ENCODE peak calls at places on chromosomes 1 and 21, in six cellular contexts. X, S, N, G, R and V are unnamed samples.

GRCh38 chr1:211928993-211929637 is 98.6 kb upstream of the LPGAT1 start:
- DNase-seq in X (no peak), S (peak; percentile 55), N (peak; percentile 44), G (no peak), R (no peak), V (no peak)

GRCh38 chr1:42523171-42523570 is 60.1 kb downstream of the CCDC30 start:
- DNase-seq in X (no peak), S (no peak), N (no peak), G (no peak), R (no peak), V (no peak)

GRCh38 chr1:156492591-156493080 is 7.9 kb downstream of the MEF2D start:
- DNase-seq in X (peak; percentile 51), S (no peak), N (no peak), G (no peak), R (no peak), V (no peak)

GRCh38 chr21:27407296-27407695 is 440.4 kb upstream of the ADAMTS5 start:
- DNase-seq in X (no peak), S (no peak), N (no peak), G (no peak), R (no peak), V (no peak)

GRCh38 chr1:204836856-204837255 is 33.8 kb upstream of the NFASC start:
- DNase-seq in X (no peak), S (no peak), N (no peak), G (no peak), R (no peak), V (no peak)

GRCh38 chr21:15732290-15732995 is 2.7 kb downstream of the USP25 start:
- DNase-seq in X (no peak), S (peak; percentile 22), N (peak; percentile 40), G (no peak), R (no peak), V (no peak)

GRCh38 chr1:8947127-8947691 is 1.5 kb downstream of the CA6 start:
- DNase-seq in X (no peak), S (no peak), N (no peak), G (no peak), R (no peak), V (no peak)

GRCh38 chr1:43008106-43008424 is 49.4 kb upstream of the SLC2A1 start:
- DNase-seq in X (no peak), S (no peak), N (no peak), G (no peak), R (no peak), V (no peak)

GRCh38 chr1:13543927-13544556 is 30.2 kb upstream of the LRRC38 start:
- DNase-seq in X (peak; percentile 65), S (peak; percentile 12), N (no peak), G (peak; percentile 54), R (peak; percentile 65), V (no peak)

GRCh38 chr1:160834945-160835565 is 27.6 kb downstream of the CD244 start:
- DNase-seq in X (no peak), S (peak; percentile 23), N (peak; percentile 20), G (peak; percentile 23), R (no peak), V (no peak)

GRCh38 chr1:20625176-20626097 is 7.8 kb upstream of the PINK1 start:
- DNase-seq in X (no peak), S (no peak), N (no peak), G (no peak), R (no peak), V (no peak)

GRCh38 chr1:228081578-228082259 is 789 bp upstream of the ARF1 start:
- DNase-seq in X (no peak), S (no peak), N (no peak), G (peak; percentile 66), R (no peak), V (no peak)

GRCh38 chr1:231776006-231776707 is 149.6 kb downstream of the DISC1 start:
- DNase-seq in X (no peak), S (no peak), N (no peak), G (no peak), R (no peak), V (no peak)

GRCh38 chr1:168466703-168467081 is 77.1 kb downstream of the XCL2 start:
- DNase-seq in X (no peak), S (no peak), N (no peak), G (no peak), R (no peak), V (no peak)

GRCh38 chr1:12411747-12412146 is 181.9 kb downstream of the VPS13D start:
- DNase-seq in X (no peak), S (no peak), N (no peak), G (no peak), R (no peak), V (no peak)

GRCh38 chr1:30912913-30913652 is 4.5 kb upstream of the SDC3 start:
- DNase-seq in X (peak; percentile 45), S (peak; percentile 74), N (no peak), G (peak; percentile 52), R (peak; percentile 81), V (no peak)

GRCh38 chr21:29194847-29195246 is 64.4 kb downstream of the MAP3K7CL start:
- DNase-seq in X (no peak), S (no peak), N (no peak), G (no peak), R (no peak), V (no peak)

DNA sequence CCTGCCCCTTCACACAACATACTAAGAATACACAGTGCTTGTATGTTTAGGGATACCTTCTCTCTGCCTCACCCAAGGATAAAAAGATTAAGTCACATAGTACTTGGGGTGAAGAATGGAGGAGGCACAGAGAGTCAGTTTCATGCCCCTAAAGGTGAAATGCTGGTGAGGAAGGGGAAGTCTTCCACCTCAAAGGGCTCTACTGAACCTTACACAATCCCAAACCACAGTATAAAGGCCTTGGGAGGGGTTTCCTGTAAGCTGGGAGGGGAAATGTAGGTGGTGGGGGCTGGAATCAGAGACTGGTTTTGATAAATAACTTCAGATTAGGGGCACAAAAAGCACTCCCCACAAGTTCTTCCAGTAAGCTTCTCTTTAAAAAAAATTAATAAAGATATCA is 3.5 kb downstream of the MINDY1 start:
- DNase-seq in X (no peak), S (no peak), N (no peak), G (no peak), R (no peak), V (no peak)
- H3K4me3 ChIP-seq in X (peak overlapping the region; percentile 59), S (peak overlapping the region; percentile 14), N (no peak overlapping the region), G (no peak overlapping the region), R (peak overlapping the region; percentile 7), V (no peak overlapping the region)

DNA sequence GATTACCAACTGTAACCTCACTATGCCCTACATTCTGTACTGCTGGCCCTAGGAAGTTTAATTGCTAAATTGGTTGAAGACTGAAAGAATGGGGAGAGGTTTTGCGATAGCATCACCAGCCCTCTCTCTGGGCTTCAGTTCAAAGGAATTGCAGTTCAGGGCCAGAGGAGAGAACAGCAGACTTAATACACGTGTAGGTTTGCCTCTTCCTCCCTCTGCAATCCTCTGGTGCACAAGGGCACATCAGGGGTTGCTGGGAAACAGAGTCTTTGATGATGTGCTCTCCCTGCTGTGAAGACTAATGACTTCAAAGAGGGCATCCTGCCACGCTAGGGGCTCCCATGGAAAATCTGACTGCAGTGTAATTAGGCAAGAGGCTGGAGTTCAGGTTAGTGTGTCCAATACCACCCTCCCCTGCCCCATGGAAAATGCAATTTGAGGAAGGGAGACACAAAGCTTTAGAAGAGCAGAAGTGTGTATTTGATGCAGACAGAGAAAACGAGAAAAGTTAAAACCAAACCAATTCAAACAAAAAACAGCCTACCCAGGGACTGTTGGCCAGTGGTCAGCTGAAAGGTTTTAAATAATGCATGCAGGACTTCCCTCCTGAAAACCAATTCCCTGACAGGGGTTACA is 167.9 kb downstream of the ASTN1 start:
- DNase-seq in X (no peak), S (no peak), N (no peak), G (peak; percentile 49), R (no peak), V (no peak)
- H3K4me1 ChIP-seq in X (no peaks in the 10 kb centered on the region), S (no peaks in the 10 kb centered on the region), N (peaks cover 14% of the 10 kb centered on the region), G (no peaks in the 10 kb centered on the region), R (no peaks in the 10 kb centered on the region), V (no peaks in the 10 kb centered on the region)

GRCh38 chr1:52358851-52359497 is 7.0 kb downstream of the CC2D1B start:
- DNase-seq in X (no peak), S (no peak), N (no peak), G (no peak), R (no peak), V (no peak)

GRCh38 chr1:52355436-52355835 is 10.6 kb downstream of the CC2D1B start:
- DNase-seq in X (no peak), S (no peak), N (no peak), G (no peak), R (no peak), V (no peak)

GRCh38 chr1:52357397-52357796 is 8.6 kb downstream of the CC2D1B start:
- DNase-seq in X (no peak), S (no peak), N (no peak), G (no peak), R (no peak), V (no peak)

GRCh38 chr1:52356818-52357355 is 9.1 kb downstream of the CC2D1B start:
- DNase-seq in X (no peak), S (no peak), N (no peak), G (no peak), R (no peak), V (no peak)

GRCh38 chr1:52355847-52356505 is 10.0 kb downstream of the CC2D1B start:
- DNase-seq in X (no peak), S (no peak), N (no peak), G (no peak), R (no peak), V (no peak)
- H3K36me3 ChIP-seq in X (peaks cover 83% of the 10 kb centered on the region), S (peaks cover 92% of the 10 kb centered on the region), N (peaks cover 45% of the 10 kb centered on the region), G (peaks cover 96% of the 10 kb centered on the region), R (peaks cover 89% of the 10 kb centered on the region), V (peaks cover 75% of the 10 kb centered on the region)

DNA sequence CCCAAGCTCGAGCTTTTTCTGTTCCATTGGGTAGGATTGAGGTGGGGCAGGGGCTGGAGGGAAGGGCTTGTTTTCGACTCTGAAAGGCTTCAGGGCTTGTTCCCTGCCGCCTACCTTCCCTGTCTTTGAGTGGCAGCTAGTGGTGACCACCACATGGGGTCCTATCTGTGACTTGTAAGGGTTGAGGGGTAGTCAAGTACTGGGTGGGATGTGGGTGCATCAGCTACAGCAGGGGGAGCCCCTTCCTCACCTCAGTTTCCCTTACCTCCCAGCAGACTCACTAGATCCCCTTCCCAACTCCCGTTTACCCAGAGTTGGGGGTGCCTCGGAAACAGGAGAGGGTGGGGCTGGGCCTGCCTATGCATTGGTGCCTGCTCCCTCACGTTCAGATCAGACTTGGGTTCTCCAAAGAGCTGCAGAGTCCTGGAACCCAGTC is 5.9 kb downstream of the FOXO6 start:
- DNase-seq in X (no peak), S (no peak), N (no peak), G (no peak), R (no peak), V (no peak)
- H3K4me3 ChIP-seq in X (peak overlapping the region; percentile 52), S (no peak overlapping the region), N (no peak overlapping the region), G (peak overlapping the region; percentile 51), R (peak overlapping the region; percentile 44), V (no peak overlapping the region)

GRCh38 chr1:150162862-150163706 is 13.4 kb downstream of the PLEKHO1 start:
- DNase-seq in X (peak; percentile 71), S (peak; percentile 80), N (peak; percentile 97), G (peak; percentile 71), R (peak; percentile 94), V (peak; percentile 90)
- H3K4me1 ChIP-seq in X (peaks cover 28% of the 10 kb centered on the region), S (peaks cover 52% of the 10 kb centered on the region), N (peaks cover 14% of the 10 kb centered on the region), G (peaks cover 43% of the 10 kb centered on the region), R (peaks cover 31% of the 10 kb centered on the region), V (peaks cover 61% of the 10 kb centered on the region)

DNA sequence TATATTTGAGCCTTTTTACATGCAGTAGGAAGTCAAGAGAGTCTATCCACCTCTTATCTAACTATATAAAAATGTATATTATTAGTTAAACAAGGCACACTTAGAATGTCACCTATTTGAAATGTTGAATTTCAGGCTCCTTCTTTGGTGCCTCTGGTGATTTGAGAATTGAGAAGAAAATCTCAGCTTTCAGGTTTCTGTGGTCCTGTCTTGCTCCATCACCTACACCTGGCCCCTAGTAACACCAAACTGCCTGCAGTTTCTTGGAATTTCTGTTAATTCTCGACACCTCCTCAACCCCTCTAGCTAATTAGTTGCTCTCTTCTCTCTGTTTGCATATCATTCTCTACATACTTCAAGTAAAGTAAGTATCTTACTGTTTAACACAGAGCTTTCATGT is 54.9 kb upstream of the WNT2B start:
- DNase-seq in X (no peak), S (no peak), N (no peak), G (no peak), R (no peak), V (no peak)
- H3K36me3 ChIP-seq in X (peaks cover 95% of the 10 kb centered on the region), S (peaks cover 65% of the 10 kb centered on the region), N (peaks cover 28% of the 10 kb centered on the region), G (peaks cover 52% of the 10 kb centered on the region), R (peaks cover 60% of the 10 kb centered on the region), V (peaks cover 34% of the 10 kb centered on the region)